ENCODE peak calls at places on chromosomes 1 and 21, in seven cellular contexts. One of them, this sample, is unnamed.

GRCh38 chr1:50110656-50111055 is 1.9 kb downstream of the ELAVL4 start:
- DNase-seq in GM23338: peak; percentile 72
- DNase-seq in PC-3: no peak
- DNase-seq in HCT116: no peak
- DNase-seq in GM23248: no peak
- DNase-seq in MM.1S: peak; percentile 46
- DNase-seq in SK-N-SH: no peak
- DNase-seq in this sample: no peak

GRCh38 chr1:115134850-115135484 is 45.7 kb upstream of the TSPAN2 start:
- DNase-seq in GM23338: no peak
- DNase-seq in PC-3: peak; percentile 97
- DNase-seq in HCT116: peak; percentile 22
- DNase-seq in GM23248: peak; percentile 94
- DNase-seq in MM.1S: no peak
- DNase-seq in SK-N-SH: no peak
- DNase-seq in this sample: peak; percentile 19

GRCh38 chr21:37916795-37917142 is 512 bp upstream of the KCNJ6 start:
- DNase-seq in GM23338: peak; percentile 87
- DNase-seq in PC-3: no peak
- DNase-seq in HCT116: no peak
- DNase-seq in GM23248: peak; percentile 22
- DNase-seq in MM.1S: no peak
- DNase-seq in SK-N-SH: peak; percentile 57
- DNase-seq in this sample: peak; percentile 53

GRCh38 chr1:228088586-228089498 is 6.3 kb downstream of the ARF1 start:
- DNase-seq in GM23338: no peak
- DNase-seq in PC-3: no peak
- DNase-seq in HCT116: no peak
- DNase-seq in GM23248: peak; percentile 82
- DNase-seq in MM.1S: no peak
- DNase-seq in SK-N-SH: no peak
- DNase-seq in this sample: no peak

GRCh38 chr21:29157084-29157483 is 26.6 kb downstream of the MAP3K7CL start:
- DNase-seq in GM23338: no peak
- DNase-seq in PC-3: no peak
- DNase-seq in HCT116: no peak
- DNase-seq in GM23248: no peak
- DNase-seq in MM.1S: no peak
- DNase-seq in SK-N-SH: no peak
- DNase-seq in this sample: no peak

GRCh38 chr1:3742439-3743298 is 9.6 kb upstream of the CCDC27 start:
- DNase-seq in GM23338: no peak
- DNase-seq in PC-3: no peak
- DNase-seq in HCT116: no peak
- DNase-seq in GM23248: peak; percentile 30
- DNase-seq in MM.1S: no peak
- DNase-seq in SK-N-SH: no peak
- DNase-seq in this sample: no peak

GRCh38 chr1:156625436-156626078 is 6.3 kb downstream of the HAPLN2 start:
- DNase-seq in GM23338: peak; percentile 73
- DNase-seq in PC-3: peak; percentile 68
- DNase-seq in HCT116: no peak
- DNase-seq in GM23248: peak; percentile 56
- DNase-seq in MM.1S: peak; percentile 66
- DNase-seq in SK-N-SH: peak; percentile 79
- DNase-seq in this sample: peak; percentile 73

GRCh38 chr1:23174383-23175110 is 5.9 kb upstream of the LUZP1 start:
- DNase-seq in GM23338: no peak
- DNase-seq in PC-3: no peak
- DNase-seq in HCT116: no peak
- DNase-seq in GM23248: no peak
- DNase-seq in MM.1S: no peak
- DNase-seq in SK-N-SH: no peak
- DNase-seq in this sample: no peak

GRCh38 chr1:190179817-190180216 is 297.8 kb downstream of the BRINP3 start:
- DNase-seq in GM23338: no peak
- DNase-seq in PC-3: peak; percentile 81
- DNase-seq in HCT116: no peak
- DNase-seq in GM23248: no peak
- DNase-seq in MM.1S: no peak
- DNase-seq in SK-N-SH: no peak
- DNase-seq in this sample: peak; percentile 49

GRCh38 chr1:150895618-150896017 is 8.7 kb downstream of the CTXND2 start:
- DNase-seq in GM23338: no peak
- DNase-seq in PC-3: peak; percentile 95
- DNase-seq in HCT116: peak; percentile 58
- DNase-seq in GM23248: peak; percentile 85
- DNase-seq in MM.1S: no peak
- DNase-seq in SK-N-SH: peak; percentile 12
- DNase-seq in this sample: no peak

GRCh38 chr1:234975122-234975940 is 153.3 kb downstream of the TOMM20 start:
- DNase-seq in GM23338: no peak
- DNase-seq in PC-3: peak; percentile 97
- DNase-seq in HCT116: peak; percentile 79
- DNase-seq in GM23248: peak; percentile 91
- DNase-seq in MM.1S: no peak
- DNase-seq in SK-N-SH: no peak
- DNase-seq in this sample: peak; percentile 85

GRCh38 chr1:34529935-34530859 is 224.7 kb upstream of the GJB5 start:
- DNase-seq in GM23338: peak; percentile 2
- DNase-seq in PC-3: no peak
- DNase-seq in HCT116: no peak
- DNase-seq in GM23248: no peak
- DNase-seq in MM.1S: no peak
- DNase-seq in SK-N-SH: no peak
- DNase-seq in this sample: no peak

GRCh38 chr21:44854664-44855446 is 18.6 kb downstream of the PTTG1IP start:
- DNase-seq in GM23338: no peak
- DNase-seq in PC-3: no peak
- DNase-seq in HCT116: no peak
- DNase-seq in GM23248: no peak
- DNase-seq in MM.1S: peak; percentile 2
- DNase-seq in SK-N-SH: no peak
- DNase-seq in this sample: no peak

GRCh38 chr1:35449334-35450008 is 107.7 kb downstream of the KIAA0319L start:
- DNase-seq in GM23338: no peak
- DNase-seq in PC-3: peak; percentile 88
- DNase-seq in HCT116: no peak
- DNase-seq in GM23248: peak; percentile 98
- DNase-seq in MM.1S: no peak
- DNase-seq in SK-N-SH: no peak
- DNase-seq in this sample: peak; percentile 22

GRCh38 chr1:48767957-48768510 is 8.7 kb downstream of the BEND5 start:
- DNase-seq in GM23338: no peak
- DNase-seq in PC-3: no peak
- DNase-seq in HCT116: no peak
- DNase-seq in GM23248: no peak
- DNase-seq in MM.1S: no peak
- DNase-seq in SK-N-SH: no peak
- DNase-seq in this sample: no peak

GRCh38 chr1:240967070-240967724 is 355.2 kb upstream of the GREM2 start:
- DNase-seq in GM23338: peak; percentile 72
- DNase-seq in PC-3: peak; percentile 84
- DNase-seq in HCT116: no peak
- DNase-seq in GM23248: peak; percentile 47
- DNase-seq in MM.1S: no peak
- DNase-seq in SK-N-SH: no peak
- DNase-seq in this sample: peak; percentile 32

GRCh38 chr21:45838636-45839035 is 142.9 kb upstream of the COL6A1 start:
- DNase-seq in GM23338: no peak
- DNase-seq in PC-3: no peak
- DNase-seq in HCT116: no peak
- DNase-seq in GM23248: peak; percentile 14
- DNase-seq in MM.1S: no peak
- DNase-seq in SK-N-SH: no peak
- DNase-seq in this sample: no peak

GRCh38 chr1:158087320-158087927 is 93.3 kb upstream of the CD1D start:
- DNase-seq in GM23338: peak; percentile 95
- DNase-seq in PC-3: peak; percentile 87
- DNase-seq in HCT116: peak; percentile 70
- DNase-seq in GM23248: peak; percentile 81
- DNase-seq in MM.1S: peak; percentile 71
- DNase-seq in SK-N-SH: peak; percentile 72
- DNase-seq in this sample: peak; percentile 82

GRCh38 chr21:18832950-18833349 is 429.4 kb upstream of the TMPRSS15 start:
- DNase-seq in GM23338: no peak
- DNase-seq in PC-3: peak; percentile 85
- DNase-seq in HCT116: no peak
- DNase-seq in GM23248: no peak
- DNase-seq in MM.1S: no peak
- DNase-seq in SK-N-SH: no peak
- DNase-seq in this sample: peak; percentile 35

GRCh38 chr21:37531402-37532042 is 164.9 kb downstream of the DYRK1A start:
- DNase-seq in GM23338: no peak
- DNase-seq in PC-3: peak; percentile 33
- DNase-seq in HCT116: no peak
- DNase-seq in GM23248: peak; percentile 8
- DNase-seq in MM.1S: no peak
- DNase-seq in SK-N-SH: no peak
- DNase-seq in this sample: no peak

GRCh38 chr21:25453524-25453923 is 153.8 kb downstream of the MRPL39 start:
- DNase-seq in GM23338: no peak
- DNase-seq in PC-3: peak; percentile 26
- DNase-seq in HCT116: no peak
- DNase-seq in GM23248: peak; percentile 10
- DNase-seq in MM.1S: no peak
- DNase-seq in SK-N-SH: no peak
- DNase-seq in this sample: no peak

GRCh38 chr1:156844102-156844501 is 14.8 kb downstream of the INSRR start:
- DNase-seq in GM23338: peak; percentile 65
- DNase-seq in PC-3: no peak
- DNase-seq in HCT116: no peak
- DNase-seq in GM23248: no peak
- DNase-seq in MM.1S: no peak
- DNase-seq in SK-N-SH: no peak
- DNase-seq in this sample: no peak

GRCh38 chr1:212820969-212821368 is 26.5 kb downstream of the SPATA45 start:
- DNase-seq in GM23338: no peak
- DNase-seq in PC-3: no peak
- DNase-seq in HCT116: no peak
- DNase-seq in GM23248: no peak
- DNase-seq in MM.1S: no peak
- DNase-seq in SK-N-SH: no peak
- DNase-seq in this sample: no peak

GRCh38 chr1:7401814-7402547 is 369.1 kb upstream of the VAMP3 start:
- DNase-seq in GM23338: peak; percentile 36
- DNase-seq in PC-3: peak; percentile 95
- DNase-seq in HCT116: peak; percentile 97
- DNase-seq in GM23248: peak; percentile 99
- DNase-seq in MM.1S: no peak
- DNase-seq in SK-N-SH: peak; percentile 22
- DNase-seq in this sample: peak; percentile 92

GRCh38 chr1:172167801-172168596 is 252.5 kb upstream of the C1orf105 start:
- DNase-seq in GM23338: no peak
- DNase-seq in PC-3: peak; percentile 33
- DNase-seq in HCT116: no peak
- DNase-seq in GM23248: peak; percentile 65
- DNase-seq in MM.1S: no peak
- DNase-seq in SK-N-SH: peak; percentile 1
- DNase-seq in this sample: no peak

GRCh38 chr1:3639397-3639911 is 10.4 kb downstream of the WRAP73 start:
- DNase-seq in GM23338: no peak
- DNase-seq in PC-3: no peak
- DNase-seq in HCT116: no peak
- DNase-seq in GM23248: no peak
- DNase-seq in MM.1S: no peak
- DNase-seq in SK-N-SH: no peak
- DNase-seq in this sample: no peak

GRCh38 chr1:240293706-240294105 is 202.0 kb downstream of the FMN2 start:
- DNase-seq in GM23338: no peak
- DNase-seq in PC-3: no peak
- DNase-seq in HCT116: no peak
- DNase-seq in GM23248: no peak
- DNase-seq in MM.1S: no peak
- DNase-seq in SK-N-SH: no peak
- DNase-seq in this sample: no peak

GRCh38 chr1:26221094-26221493 is 12.9 kb upstream of the CEP85 start:
- DNase-seq in GM23338: no peak
- DNase-seq in PC-3: no peak
- DNase-seq in HCT116: no peak
- DNase-seq in GM23248: no peak
- DNase-seq in MM.1S: no peak
- DNase-seq in SK-N-SH: no peak
- DNase-seq in this sample: no peak
- H3K27me3 ChIP-seq in GM23338: peaks cover 47% of the 10 kb centered on the region
- H3K27me3 ChIP-seq in PC-3: no peaks in the 10 kb centered on the region
- H3K27me3 ChIP-seq in HCT116: no peaks in the 10 kb centered on the region
- H3K27me3 ChIP-seq in GM23248: peaks cover 5% of the 10 kb centered on the region
- H3K27me3 ChIP-seq in MM.1S: no peaks in the 10 kb centered on the region
- H3K27me3 ChIP-seq in SK-N-SH: peaks cover 6% of the 10 kb centered on the region
- H3K27me3 ChIP-seq in this sample: no peaks in the 10 kb centered on the region

DNA sequence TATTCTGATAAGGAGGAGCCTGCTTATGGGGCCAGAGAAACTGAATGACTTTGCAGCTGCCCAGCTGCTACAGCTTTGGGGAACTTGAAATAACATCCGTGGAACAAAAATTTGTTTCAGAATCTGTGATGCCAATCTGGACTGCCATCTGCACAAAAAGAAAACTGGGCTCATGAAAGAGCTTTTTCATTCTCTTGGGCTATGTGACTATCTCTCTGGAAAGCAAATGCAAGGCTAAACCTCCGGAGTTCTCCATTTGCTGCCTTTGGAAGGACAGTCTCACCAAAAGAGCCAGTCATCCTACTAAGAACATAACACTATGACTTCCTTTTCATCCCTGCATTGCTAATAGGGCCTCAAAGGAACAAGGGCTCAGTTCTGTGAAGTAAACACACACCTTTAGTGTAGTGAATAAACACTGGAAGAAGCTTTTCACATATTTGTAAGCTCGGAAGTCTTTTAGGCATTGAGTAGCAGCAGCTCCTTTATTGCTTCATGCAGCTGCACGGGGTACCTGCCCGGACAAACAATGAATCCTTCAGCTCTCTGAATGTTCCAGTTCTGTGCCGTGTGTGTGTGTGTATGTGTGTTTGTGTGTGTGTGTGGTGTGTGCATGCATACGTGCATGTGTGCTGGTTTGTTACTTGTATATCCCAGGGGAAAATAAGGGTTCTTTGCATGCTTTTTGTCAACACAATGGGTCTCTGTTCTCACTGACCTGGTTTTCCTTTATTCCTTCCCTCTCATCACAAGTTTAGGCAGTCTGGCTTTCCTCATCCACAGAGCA is 255.5 kb upstream of the SGIP1 start:
- DNase-seq in GM23338: peak; percentile 12
- DNase-seq in PC-3: no peak
- DNase-seq in HCT116: no peak
- DNase-seq in GM23248: no peak
- DNase-seq in MM.1S: peak; percentile 83
- DNase-seq in SK-N-SH: no peak
- DNase-seq in this sample: no peak
- H3K9me2 ChIP-seq in GM23338: no peaks in the 10 kb centered on the region
- H3K9me2 ChIP-seq in PC-3: no peaks in the 10 kb centered on the region
- H3K9me2 ChIP-seq in HCT116: no peaks in the 10 kb centered on the region
- H3K9me2 ChIP-seq in GM23248: no peaks in the 10 kb centered on the region
- H3K9me2 ChIP-seq in MM.1S: no peaks in the 10 kb centered on the region
- H3K9me2 ChIP-seq in SK-N-SH: no peaks in the 10 kb centered on the region
- H3K9me2 ChIP-seq in this sample: no peaks in the 10 kb centered on the region

GRCh38 chr1:40315795-40316594 is 1.1 kb downstream of the COL9A2 start:
- DNase-seq in GM23338: peak; percentile 58
- DNase-seq in PC-3: no peak
- DNase-seq in HCT116: no peak
- DNase-seq in GM23248: peak; percentile 35
- DNase-seq in MM.1S: no peak
- DNase-seq in SK-N-SH: peak; percentile 71
- DNase-seq in this sample: peak; percentile 49
- TF ChIP-seq EZH2phosphoT487 in GM23338: no peak
- TF ChIP-seq EZH2phosphoT487 in PC-3: no peak
- TF ChIP-seq EZH2phosphoT487 in HCT116: no peak
- TF ChIP-seq EZH2phosphoT487 in GM23248: no peak
- TF ChIP-seq EZH2phosphoT487 in MM.1S: no peak
- TF ChIP-seq EZH2phosphoT487 in SK-N-SH: no peak
- TF ChIP-seq EZH2phosphoT487 in this sample: no peak

GRCh38 chr1:207963429-207964194 is 52.7 kb upstream of the CD34 start:
- DNase-seq in GM23338: peak; percentile 89
- DNase-seq in PC-3: peak; percentile 96
- DNase-seq in HCT116: peak; percentile 35
- DNase-seq in GM23248: peak; percentile 94
- DNase-seq in MM.1S: peak; percentile 91
- DNase-seq in SK-N-SH: peak; percentile 100
- DNase-seq in this sample: peak; percentile 96
- H3K27me3 ChIP-seq in GM23338: peaks cover 55% of the 10 kb centered on the region
- H3K27me3 ChIP-seq in PC-3: no peaks in the 10 kb centered on the region
- H3K27me3 ChIP-seq in HCT116: no peaks in the 10 kb centered on the region
- H3K27me3 ChIP-seq in GM23248: no peaks in the 10 kb centered on the region
- H3K27me3 ChIP-seq in MM.1S: no peaks in the 10 kb centered on the region
- H3K27me3 ChIP-seq in SK-N-SH: no peaks in the 10 kb centered on the region
- H3K27me3 ChIP-seq in this sample: peaks cover 22% of the 10 kb centered on the region

This sample was measured in hepatocyte.